ENCODE peak calls at places on chromosomes 16 and 17, in eight cellular contexts. M, B, R, C, V, W, T and J are unnamed samples.

GRCh38 chr16:10536814-10537389 is 43.5 kb downstream of the EMP2 start:
- DNase-seq in M (no peak), B (no peak), R (no peak), C (no peak), V (no peak), W (no peak), T (no peak), J (no peak)

GRCh38 chr16:57282510-57283213 is 1.8 kb downstream of the PLLP start:
- DNase-seq in M (no peak), B (no peak), R (no peak), C (no peak), V (no peak), W (no peak), T (no peak), J (no peak)

GRCh38 chr17:47785538-47786123 is 36.0 kb downstream of the OSBPL7 start:
- DNase-seq in M (no peak), B (no peak), R (no peak), C (peak), V (no peak), W (peak), T (peak), J (no peak)

GRCh38 chr16:78648517-78648916 is 549.1 kb downstream of the WWOX start:
- DNase-seq in M (no peak), B (peak), R (no peak), C (no peak), V (no peak), W (no peak), T (no peak), J (peak)

GRCh38 chr16:86734559-86735480 is 156.5 kb downstream of the FOXL1 start:
- DNase-seq in M (no peak), B (no peak), R (peak), C (no peak), V (no peak), W (no peak), T (no peak), J (no peak)

GRCh38 chr17:32516940-32517711 is 30.3 kb downstream of the CDK5R1 start:
- DNase-seq in M (no peak), B (no peak), R (no peak), C (no peak), V (no peak), W (no peak), T (no peak), J (no peak)

GRCh38 chr17:31532526-31532925 is 141.1 kb downstream of the RAB11FIP4 start:
- DNase-seq in M (no peak), B (no peak), R (peak), C (no peak), V (no peak), W (no peak), T (no peak), J (no peak)

GRCh38 chr16:23280483-23280967 is 21.6 kb upstream of the SCNN1B start:
- DNase-seq in M (no peak), B (no peak), R (no peak), C (no peak), V (no peak), W (no peak), T (no peak), J (no peak)

GRCh38 chr17:52982331-52982730 is 823.8 kb upstream of the CA10 start:
- DNase-seq in M (no peak), B (no peak), R (no peak), C (no peak), V (no peak), W (no peak), T (no peak), J (no peak)

GRCh38 chr16:14364386-14365199 is 265.5 kb downstream of the PARN start:
- DNase-seq in M (no peak), B (peak), R (no peak), C (no peak), V (no peak), W (no peak), T (peak), J (no peak)

GRCh38 chr16:75306102-75306762 is 54.8 kb upstream of the BCAR1 start:
- DNase-seq in M (peak), B (peak), R (no peak), C (no peak), V (no peak), W (no peak), T (peak), J (no peak)

GRCh38 chr16:87350681-87351319 is 32.8 kb downstream of the FBXO31 start:
- DNase-seq in M (no peak), B (no peak), R (no peak), C (no peak), V (peak), W (no peak), T (peak), J (no peak)

GRCh38 chr17:60392845-60393702 is 1.1 kb upstream of the USP32 start:
- DNase-seq in M (no peak), B (peak), R (no peak), C (peak), V (peak), W (peak), T (peak), J (peak)

GRCh38 chr17:7196651-7197050 is 17.5 kb upstream of the ASGR1 start:
- DNase-seq in M (peak), B (no peak), R (no peak), C (no peak), V (no peak), W (no peak), T (no peak), J (no peak)

GRCh38 chr16:25005445-25006306 is 9.5 kb downstream of the ARHGAP17 start:
- DNase-seq in M (no peak), B (no peak), R (no peak), C (no peak), V (no peak), W (no peak), T (no peak), J (no peak)

GRCh38 chr17:44961921-44962350 is 6.2 kb downstream of the C1QL1 start:
- DNase-seq in M (peak), B (no peak), R (no peak), C (no peak), V (no peak), W (no peak), T (no peak), J (no peak)

GRCh38 chr16:1082266-1082951 is 9.9 kb downstream of the SSTR5 start:
- DNase-seq in M (no peak), B (no peak), R (no peak), C (no peak), V (no peak), W (no peak), T (peak), J (no peak)

GRCh38 chr16:12903325-12904040 is 2.1 kb downstream of the SHISA9 start:
- DNase-seq in M (no peak), B (no peak), R (no peak), C (no peak), V (no peak), W (no peak), T (no peak), J (no peak)

GRCh38 chr17:71329310-71330098 is 791.3 kb upstream of the SOX9 start:
- DNase-seq in M (no peak), B (no peak), R (no peak), C (no peak), V (no peak), W (no peak), T (no peak), J (no peak)

GRCh38 chr17:9568004-9568403 is 7.6 kb downstream of the STX8 start:
- DNase-seq in M (no peak), B (no peak), R (no peak), C (no peak), V (no peak), W (no peak), T (no peak), J (no peak)

GRCh38 chr17:9571201-9571600 is 4.4 kb downstream of the STX8 start:
- DNase-seq in M (no peak), B (no peak), R (no peak), C (no peak), V (no peak), W (no peak), T (no peak), J (no peak)

GRCh38 chr17:9564104-9564503 is 11.5 kb downstream of the STX8 start:
- DNase-seq in M (no peak), B (no peak), R (no peak), C (no peak), V (no peak), W (no peak), T (no peak), J (no peak)

GRCh38 chr17:9568957-9569588 is 6.5 kb downstream of the STX8 start:
- DNase-seq in M (no peak), B (no peak), R (no peak), C (no peak), V (no peak), W (no peak), T (no peak), J (no peak)

GRCh38 chr17:9566067-9566466 is 9.6 kb downstream of the STX8 start:
- DNase-seq in M (no peak), B (no peak), R (no peak), C (no peak), V (no peak), W (no peak), T (no peak), J (no peak)
- H3K4me3 ChIP-seq in M (no peak), B (no peak), R (no peak), C (no peak), V (no peak), W (no peak), T (no peak), J (no peak)

GRCh38 chr17:17364338-17364667 is 61.1 kb downstream of the NT5M start:
- DNase-seq in M (no peak), B (no peak), R (no peak), C (no peak), V (no peak), W (no peak), T (no peak), J (no peak)

GRCh38 chr17:17362531-17362930 is 59.4 kb downstream of the NT5M start:
- DNase-seq in M (no peak), B (no peak), R (peak), C (no peak), V (no peak), W (no peak), T (no peak), J (no peak)

GRCh38 chr17:17365476-17366110 is 62.4 kb downstream of the NT5M start:
- DNase-seq in M (peak), B (no peak), R (peak), C (no peak), V (no peak), W (no peak), T (no peak), J (no peak)

GRCh38 chr17:17361543-17362511 is 58.7 kb downstream of the NT5M start:
- DNase-seq in M (no peak), B (no peak), R (peak), C (no peak), V (peak), W (no peak), T (no peak), J (no peak)

DNA sequence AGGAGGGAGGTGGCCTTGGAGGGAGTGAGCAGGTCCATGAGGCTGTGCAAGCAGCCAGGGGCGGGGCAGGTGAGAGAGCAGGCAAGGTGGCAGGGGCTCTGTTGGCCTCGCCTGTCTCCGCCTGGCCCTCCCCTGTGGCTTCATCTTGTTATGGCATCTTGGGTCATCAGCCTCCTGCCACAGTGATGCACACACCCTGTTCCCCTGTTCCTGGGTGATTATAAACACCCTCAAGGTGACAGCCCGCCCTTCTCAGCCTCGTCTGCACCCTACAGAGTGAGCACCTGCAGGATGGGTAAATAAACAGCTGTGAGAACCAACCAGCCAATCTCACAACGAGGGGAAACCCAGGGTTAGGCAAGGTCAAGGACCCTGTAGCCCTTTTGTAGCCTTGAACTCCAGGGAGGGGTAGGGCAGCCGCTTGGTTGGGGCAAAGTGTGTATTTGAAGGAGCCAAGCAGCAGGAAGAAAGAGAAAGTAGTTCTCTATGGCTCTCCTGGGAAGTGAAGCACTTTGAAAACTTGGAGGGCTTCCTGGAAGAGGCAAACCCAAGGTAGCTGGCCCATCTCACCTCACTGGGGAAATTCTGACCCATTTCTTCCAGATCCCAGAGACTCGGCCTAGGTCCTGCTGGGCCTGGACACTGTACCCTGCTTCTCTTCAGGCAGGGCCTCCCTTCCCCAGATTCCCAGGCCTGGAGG is 60.6 kb downstream of the NT5M start:
- DNase-seq in M (peak), B (no peak), R (peak), C (no peak), V (no peak), W (no peak), T (no peak), J (no peak)
- TF ChIP-seq POLR2A in M (no peak), B (no peak), R (no peak), C (no peak), V (no peak), W (no peak), T (no peak), J (no peak)

DNA sequence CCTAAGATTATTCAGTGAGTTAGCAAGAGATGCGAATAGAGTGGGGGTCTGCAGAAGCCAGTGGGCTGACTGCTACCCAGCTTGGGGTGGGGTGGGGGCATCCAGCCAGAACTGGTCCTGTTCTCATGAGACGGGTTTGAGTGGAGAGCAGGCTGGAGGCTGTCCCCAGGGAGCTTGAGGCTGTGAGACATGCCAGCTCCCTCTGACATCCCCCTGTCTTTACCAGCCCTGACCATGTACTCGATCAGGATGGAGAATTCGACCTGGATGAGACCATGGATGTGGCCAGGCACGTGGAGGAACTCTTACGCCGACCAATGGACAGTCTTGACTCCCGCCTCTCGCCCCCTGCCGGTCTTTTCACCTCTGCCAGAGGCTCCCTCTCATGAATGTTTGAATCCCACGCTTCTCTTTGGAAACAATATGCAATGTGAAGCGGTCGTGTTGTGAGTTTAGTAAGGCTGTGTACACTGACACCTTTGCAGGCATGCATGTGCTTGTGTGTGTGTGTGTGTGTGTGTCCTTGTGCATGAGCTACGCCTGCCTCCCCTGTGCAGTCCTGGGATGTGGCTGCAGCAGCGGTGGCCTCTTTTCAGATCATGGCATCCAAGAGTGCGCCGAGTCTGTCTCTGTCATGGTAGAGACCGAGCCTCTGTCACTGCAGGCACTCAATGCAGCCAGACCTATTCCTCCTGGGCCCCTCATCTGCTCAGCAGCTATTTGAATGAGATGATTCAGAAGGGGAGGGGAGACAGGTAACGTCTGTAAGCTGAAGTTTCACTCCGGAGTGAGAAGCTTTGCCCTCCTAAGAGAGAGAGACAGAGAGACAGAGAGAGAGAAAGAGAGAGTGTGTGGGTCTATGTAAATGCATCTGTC is 22.2 kb downstream of the STAT5A start:
- DNase-seq in M (no peak), B (no peak), R (no peak), C (no peak), V (no peak), W (no peak), T (no peak), J (no peak)
- TF ChIP-seq CTCF in M (no peak), B (no peak), R (no peak), C (peak), V (no peak), W (no peak), T (no peak), J (no peak)

GRCh38 chr17:75352079-75352569 is 53.4 kb downstream of the GRB2 start:
- DNase-seq in M (no peak), B (no peak), R (no peak), C (peak), V (no peak), W (no peak), T (no peak), J (no peak)
- H3K4me3 ChIP-seq in M (no peak), B (no peak), R (no peak), C (no peak), V (no peak), W (no peak), T (no peak), J (no peak)

GRCh38 chr17:58006563-58006923 is 503 bp downstream of the SRSF1 start:
- DNase-seq in M (peak), B (peak), R (peak), C (peak), V (peak), W (peak), T (peak), J (peak)

GRCh38 chr17:58005728-58006562 is 1.1 kb downstream of the SRSF1 start:
- DNase-seq in M (no peak), B (no peak), R (no peak), C (no peak), V (peak), W (no peak), T (no peak), J (no peak)

GRCh38 chr17:58006924-58007780 is at the start of gene SRSF1:
- DNase-seq in M (peak), B (peak), R (peak), C (peak), V (peak), W (peak), T (peak), J (peak)

GRCh38 chr17:58004060-58004459 is 3.0 kb downstream of the SRSF1 start:
- DNase-seq in M (no peak), B (no peak), R (no peak), C (no peak), V (no peak), W (no peak), T (no peak), J (no peak)

GRCh38 chr17:58005031-58005727 is 1.9 kb downstream of the SRSF1 start:
- DNase-seq in M (no peak), B (no peak), R (no peak), C (peak), V (no peak), W (no peak), T (peak), J (no peak)
- TF ChIP-seq POLR2A in M (no peak), B (no peak), R (no peak), C (peak), V (no peak), W (no peak), T (no peak), J (no peak)

GRCh38 chr17:9644910-9645751 is at the start of gene USP43:
- DNase-seq in M (peak), B (peak), R (no peak), C (peak), V (no peak), W (peak), T (no peak), J (no peak)
- TF ChIP-seq CTCF in M (no peak), B (no peak), R (no peak), C (no peak), V (no peak), W (no peak), T (no peak), J (no peak)

DNA sequence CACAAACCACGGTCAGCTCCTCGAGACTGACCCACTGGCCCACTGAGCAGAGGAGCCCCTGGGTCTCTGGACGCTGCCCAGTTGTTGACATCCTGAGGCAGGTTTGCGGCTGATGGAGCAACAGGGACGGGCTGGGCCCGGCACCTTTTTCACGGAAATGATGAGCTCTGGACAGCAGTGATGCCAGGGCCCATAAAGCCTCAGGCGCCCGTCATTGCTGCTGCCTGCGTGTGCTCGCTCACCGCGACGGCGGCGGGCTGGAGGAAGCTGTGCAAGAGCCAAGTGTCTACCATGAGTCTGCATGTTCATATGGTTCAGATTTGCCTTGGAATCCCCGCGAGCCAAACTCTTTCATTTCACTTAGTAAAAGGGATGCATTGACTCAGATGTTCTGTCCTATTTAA is 30.8 kb upstream of the CRISPLD2 start:
- DNase-seq in M (no peak), B (no peak), R (peak), C (no peak), V (no peak), W (peak), T (no peak), J (peak)
- H3K4me3 ChIP-seq in M (no peak), B (no peak), R (no peak), C (no peak), V (no peak), W (no peak), T (no peak), J (no peak)